ENCODE peak calls at places on chromosomes 7 and 10, in seven cellular contexts. K is DMS153, Y is head of caudate nucleus, N is T47D, O is ascending aorta, G is left colon, M is kidney glomerular epithelial cell. X is an unnamed sample.

GRCh38 chr10:43926875-43927406 is 278.3 kb upstream of the ZNF32 start:
- DNase-seq in K (no peak), Y (no peak), N (no peak), O (no peak), G (no peak), M (no peak), X (no peak)

GRCh38 chr10:69802424-69803161 is 887 bp downstream of the COL13A1 start:
- DNase-seq in K (no peak), Y (no peak), N (no peak), O (no peak), G (no peak), M (peak), X (no peak)

GRCh38 chr10:43821103-43821502 is 172.4 kb upstream of the ZNF32 start:
- DNase-seq in K (no peak), Y (no peak), N (peak), O (no peak), G (no peak), M (no peak), X (no peak)

GRCh38 chr10:43409385-43410109 is 561 bp upstream of the HNRNPF start:
- DNase-seq in K (no peak), Y (peak), N (peak), O (no peak), G (peak), M (no peak), X (no peak)

GRCh38 chr7:5526190-5527037 is 102.8 kb upstream of the TNRC18 start:
- DNase-seq in K (peak), Y (no peak), N (peak), O (no peak), G (peak), M (no peak), X (no peak)

GRCh38 chr7:28207486-28208158 is 27.0 kb upstream of the JAZF1 start:
- DNase-seq in K (no peak), Y (no peak), N (no peak), O (no peak), G (no peak), M (no peak), X (no peak)

GRCh38 chr7:142384508-142384922 is 126.7 kb upstream of the PRSS58 start:
- DNase-seq in K (no peak), Y (no peak), N (peak), O (no peak), G (no peak), M (peak), X (no peak)

GRCh38 chr10:124262971-124263370 is 155.8 kb downstream of the OAT start:
- DNase-seq in K (no peak), Y (no peak), N (no peak), O (no peak), G (no peak), M (no peak), X (no peak)

GRCh38 chr10:482036-482435 is 207.4 kb downstream of the DIP2C start:
- DNase-seq in K (no peak), Y (no peak), N (no peak), O (no peak), G (no peak), M (no peak), X (no peak)

GRCh38 chr10:88467835-88468485 is 115.2 kb downstream of the RNLS start:
- DNase-seq in K (no peak), Y (no peak), N (no peak), O (no peak), G (no peak), M (peak), X (no peak)

GRCh38 chr7:43119371-43120069 is 7.1 kb downstream of the HECW1 start:
- DNase-seq in K (no peak), Y (no peak), N (no peak), O (no peak), G (no peak), M (no peak), X (no peak)

GRCh38 chr10:116765549-116766162 is 23.3 kb upstream of the HSPA12A start:
- DNase-seq in K (no peak), Y (peak), N (peak), O (no peak), G (no peak), M (peak), X (no peak)

GRCh38 chr7:330554-331230 is 40.7 kb downstream of the FOXL3 start:
- DNase-seq in K (no peak), Y (no peak), N (no peak), O (no peak), G (peak), M (no peak), X (no peak)

GRCh38 chr10:58158806-58159205 is 108.9 kb downstream of the IPMK start:
- DNase-seq in K (no peak), Y (no peak), N (no peak), O (no peak), G (no peak), M (no peak), X (no peak)

GRCh38 chr7:136687693-136688322 is 180.6 kb upstream of the CHRM2 start:
- DNase-seq in K (no peak), Y (no peak), N (peak), O (no peak), G (no peak), M (peak), X (no peak)

GRCh38 chr7:25995893-25996529 is 156.0 kb upstream of the NFE2L3 start:
- DNase-seq in K (peak), Y (no peak), N (peak), O (no peak), G (no peak), M (no peak), X (no peak)

GRCh38 chr10:132065491-132066105 is at the start of gene JAKMIP3:
- DNase-seq in K (no peak), Y (peak), N (peak), O (no peak), G (peak), M (peak), X (no peak)

GRCh38 chr7:150860978-150861295 is 8.6 kb downstream of the AOC1 start:
- DNase-seq in K (no peak), Y (no peak), N (no peak), O (no peak), G (peak), M (no peak), X (no peak)

GRCh38 chr10:16835223-16835622 is 18.0 kb upstream of the RSU1 start:
- DNase-seq in K (no peak), Y (no peak), N (no peak), O (no peak), G (no peak), M (no peak), X (no peak)

GRCh38 chr10:49083256-49083655 is 32.1 kb downstream of the VSTM4 start:
- DNase-seq in K (no peak), Y (no peak), N (no peak), O (no peak), G (no peak), M (no peak), X (no peak)

GRCh38 chr7:44147026-44147881 is 6.1 kb upstream of the MYL7 start:
- DNase-seq in K (no peak), Y (peak), N (no peak), O (no peak), G (no peak), M (no peak), X (no peak)

GRCh38 chr10:86734209-86734988 is 22.0 kb upstream of the BMPR1A start:
- DNase-seq in K (no peak), Y (no peak), N (no peak), O (no peak), G (no peak), M (no peak), X (no peak)

GRCh38 chr7:30694218-30694745 is 12.0 kb upstream of the CRHR2 start:
- DNase-seq in K (no peak), Y (no peak), N (no peak), O (no peak), G (no peak), M (no peak), X (no peak)

GRCh38 chr10:133336131-133337078 is at the start of gene CALY:
- DNase-seq in K (no peak), Y (peak), N (no peak), O (no peak), G (no peak), M (no peak), X (no peak)

GRCh38 chr7:70355591-70356323 is 757.5 kb downstream of the AUTS2 start:
- DNase-seq in K (no peak), Y (no peak), N (no peak), O (no peak), G (no peak), M (no peak), X (no peak)

GRCh38 chr7:101558742-101559325 is 70.3 kb downstream of the MYL10 start:
- DNase-seq in K (no peak), Y (no peak), N (peak), O (no peak), G (no peak), M (no peak), X (no peak)

GRCh38 chr10:97319671-97320479 is 804 bp downstream of the FRAT1 start:
- DNase-seq in K (peak), Y (peak), N (peak), O (no peak), G (peak), M (no peak), X (no peak)

GRCh38 chr10:27709304-27709703 is 36.3 kb downstream of the MKX start:
- DNase-seq in K (no peak), Y (no peak), N (peak), O (no peak), G (no peak), M (no peak), X (no peak)

GRCh38 chr7:98836811-98837631 is 32.8 kb downstream of the TMEM130 start:
- DNase-seq in K (peak), Y (peak), N (peak), O (no peak), G (no peak), M (peak), X (no peak)

GRCh38 chr10:50538473-50539398 is 85.0 kb downstream of the SGMS1 start:
- DNase-seq in K (no peak), Y (peak), N (no peak), O (no peak), G (no peak), M (no peak), X (no peak)

GRCh38 chr10:93006435-93007039 is 54.1 kb upstream of the CYP26C1 start:
- DNase-seq in K (no peak), Y (no peak), N (peak), O (no peak), G (no peak), M (peak), X (no peak)